ENCODE peak calls at places on chromosomes 4 and X, in eight cellular contexts. Y is upper lobe of left lung, F is HepG2, W is Panc1, C is HCT116, R is GM23338, D is K562, A is GM12878. I is an unnamed sample.

GRCh38 chrX:56969559-56969958 is 25.8 kb downstream of the SPIN3 start:
- ATAC-seq in Y (no peak), F (no peak), W (no peak), C (no peak), R (no peak), D (no peak), A (no peak), I (no peak)

GRCh38 chr4:1750381-1751154 is 29.2 kb downstream of the TACC3 start:
- ATAC-seq in Y (no peak), F (no peak), W (no peak), C (no peak), R (no peak), D (no peak), A (no peak), I (no peak)

GRCh38 chrX:121084903-121085611 is 37.6 kb downstream of the GLUD2 start:
- ATAC-seq in Y (no peak), F (peak; percentile 87), W (no peak), C (no peak), R (no peak), D (peak; percentile 90), A (no peak), I (no peak)

GRCh38 chr4:48698029-48698901 is 81.8 kb downstream of the FRYL start:
- ATAC-seq in Y (peak; percentile 51), F (peak; percentile 51), W (peak; percentile 74), C (peak; percentile 51), R (no peak), D (peak; percentile 91), A (no peak), I (peak; percentile 74)

GRCh38 chr4:151887151-151887815 is 126.5 kb upstream of the GATB start:
- ATAC-seq in Y (no peak), F (no peak), W (no peak), C (no peak), R (no peak), D (no peak), A (peak; percentile 82), I (no peak)

GRCh38 chr4:41160010-41160789 is 54.1 kb downstream of the APBB2 start:
- ATAC-seq in Y (no peak), F (no peak), W (peak; percentile 73), C (peak; percentile 82), R (peak; percentile 45), D (no peak), A (no peak), I (no peak)

GRCh38 chr4:1775731-1776500 is 17.2 kb upstream of the FGFR3 start:
- ATAC-seq in Y (no peak), F (peak; percentile 21), W (peak; percentile 37), C (no peak), R (no peak), D (no peak), A (peak; percentile 40), I (no peak)

GRCh38 chr4:38805530-38806145 is 1.0 kb upstream of the TLR1 start:
- ATAC-seq in Y (peak; percentile 70), F (no peak), W (peak; percentile 85), C (no peak), R (no peak), D (peak; percentile 77), A (peak; percentile 79), I (peak; percentile 55)

GRCh38 chr4:118759481-118759880 is 74.3 kb downstream of the METTL14 start:
- ATAC-seq in Y (no peak), F (no peak), W (no peak), C (no peak), R (no peak), D (no peak), A (no peak), I (no peak)

GRCh38 chr4:17309567-17310268 is 202.2 kb downstream of the QDPR start:
- ATAC-seq in Y (no peak), F (no peak), W (no peak), C (no peak), R (no peak), D (no peak), A (peak; percentile 53), I (no peak)

GRCh38 chr4:102629686-102630085 is 128.5 kb downstream of the NFKB1 start:
- ATAC-seq in Y (no peak), F (no peak), W (no peak), C (no peak), R (no peak), D (no peak), A (no peak), I (no peak)

GRCh38 chr4:48431401-48431800 is 51.7 kb upstream of the SLC10A4 start:
- ATAC-seq in Y (no peak), F (no peak), W (no peak), C (no peak), R (no peak), D (no peak), A (no peak), I (no peak)

GRCh38 chr4:6277139-6277802 is 7.6 kb downstream of the WFS1 start:
- ATAC-seq in Y (no peak), F (peak; percentile 44), W (no peak), C (no peak), R (no peak), D (no peak), A (no peak), I (peak; percentile 14)
- H3K4me1 ChIP-seq in Y (peaks cover 68% of the 10 kb centered on the region), F (peaks cover 76% of the 10 kb centered on the region), W (peaks cover 24% of the 10 kb centered on the region), C (peaks cover 23% of the 10 kb centered on the region), R (peaks cover 11% of the 10 kb centered on the region), D (peaks cover 5% of the 10 kb centered on the region), A (peaks cover 15% of the 10 kb centered on the region), I (peaks cover 100% of the 10 kb centered on the region)

GRCh38 chr4:184775854-184776555 is 42.1 kb upstream of the CENPU start:
- ATAC-seq in Y (no peak), F (no peak), W (no peak), C (no peak), R (no peak), D (no peak), A (no peak), I (no peak)
- TF ChIP-seq POLR2AphosphoS5 in Y (no peak), F (no peak), W (no peak), C (no peak), R (no peak), D (no peak), A (no peak), I (no peak)

GRCh38 chr4:88758264-88758663 is 60.6 kb upstream of the NAP1L5 start:
- ATAC-seq in Y (no peak), F (peak; percentile 11), W (no peak), C (no peak), R (peak; percentile 21), D (peak; percentile 84), A (no peak), I (no peak)
- H3K4me1 ChIP-seq in Y (no peaks in the 10 kb centered on the region), F (peaks cover 100% of the 10 kb centered on the region), W (no peaks in the 10 kb centered on the region), C (no peaks in the 10 kb centered on the region), R (peaks cover 24% of the 10 kb centered on the region), D (peaks cover 7% of the 10 kb centered on the region), A (no peaks in the 10 kb centered on the region), I (peaks cover 16% of the 10 kb centered on the region)

GRCh38 chr4:110193822-110194761 is 4.3 kb downstream of the ELOVL6 start:
- ATAC-seq in Y (peak; percentile 71), F (peak; percentile 61), W (no peak), C (peak; percentile 66), R (peak; percentile 11), D (peak; percentile 71), A (peak; percentile 74), I (peak; percentile 79)
- TF ChIP-seq POLR2AphosphoS5 in Y (no peak), F (peak; percentile 94), W (no peak), C (peak; percentile 94), R (peak; percentile 95), D (peak; percentile 97), A (peak; percentile 94), I (no peak)

GRCh38 chrX:40172980-40173661 is 75.4 kb upstream of the BCOR start:
- ATAC-seq in Y (no peak), F (peak; percentile 9), W (no peak), C (no peak), R (no peak), D (no peak), A (no peak), I (no peak)
- H3K4me1 ChIP-seq in Y (peaks cover 18% of the 10 kb centered on the region), F (peaks cover 70% of the 10 kb centered on the region), W (peaks cover 12% of the 10 kb centered on the region), C (peaks cover 34% of the 10 kb centered on the region), R (peaks cover 23% of the 10 kb centered on the region), D (peaks cover 76% of the 10 kb centered on the region), A (peaks cover 13% of the 10 kb centered on the region), I (peaks cover 48% of the 10 kb centered on the region)

GRCh38 chr4:185774076-185774731 is 37.8 kb downstream of the SORBS2 start:
- ATAC-seq in Y (no peak), F (peak; percentile 91), W (no peak), C (no peak), R (peak; percentile 49), D (no peak), A (peak; percentile 74), I (no peak)
- TF ChIP-seq POLR2AphosphoS5 in Y (no peak), F (no peak), W (no peak), C (no peak), R (no peak), D (no peak), A (no peak), I (no peak)

DNA sequence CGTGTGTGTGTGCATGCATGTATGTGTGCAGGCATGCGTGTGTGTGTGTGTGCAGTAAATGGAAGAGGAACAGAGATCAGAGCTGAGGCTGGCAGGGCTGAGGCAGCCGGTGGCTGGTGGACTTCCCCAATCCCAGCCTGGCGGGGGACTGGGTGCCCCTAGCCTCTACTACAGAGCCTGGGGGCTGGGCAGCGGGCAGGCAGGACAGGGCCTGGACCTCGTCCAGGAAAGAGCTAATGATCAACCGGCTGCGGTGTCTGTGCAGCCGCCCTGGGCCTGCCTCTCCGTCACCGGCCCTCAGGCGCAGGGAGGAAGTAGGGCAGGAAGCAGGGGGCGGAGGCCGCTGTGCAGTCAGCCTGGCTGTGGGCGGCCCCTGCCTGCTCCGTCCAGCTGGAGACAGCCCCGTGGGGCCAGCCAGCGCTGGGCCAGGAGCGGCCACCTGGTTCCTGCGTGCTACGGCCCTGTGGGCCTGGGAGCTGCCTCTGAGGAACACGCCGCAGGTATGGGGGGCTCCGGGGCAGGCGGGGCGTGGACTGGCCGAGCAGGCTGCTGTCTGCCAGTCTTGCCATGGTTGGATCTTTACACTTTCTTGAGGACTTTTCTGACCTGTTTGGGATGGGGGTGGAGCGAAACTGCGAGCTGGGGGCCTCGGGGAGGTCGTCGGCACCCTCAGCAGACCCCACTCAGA is at the start of gene SH3TC1:
- ATAC-seq in Y (peak; percentile 94), F (peak; percentile 89), W (peak; percentile 88), C (peak; percentile 97), R (peak; percentile 23), D (peak; percentile 86), A (peak; percentile 80), I (peak; percentile 90)
- H3K4me1 ChIP-seq in Y (peaks cover 41% of the 10 kb centered on the region), F (peaks cover 64% of the 10 kb centered on the region), W (peaks cover 12% of the 10 kb centered on the region), C (peaks cover 22% of the 10 kb centered on the region), R (no peaks in the 10 kb centered on the region), D (peaks cover 21% of the 10 kb centered on the region), A (peaks cover 44% of the 10 kb centered on the region), I (peaks cover 16% of the 10 kb centered on the region)

GRCh38 chr4:82614868-82615449 is 53.2 kb upstream of the TMEM150C start:
- ATAC-seq in Y (no peak), F (no peak), W (no peak), C (no peak), R (no peak), D (no peak), A (no peak), I (no peak)
- TF ChIP-seq POLR2AphosphoS5 in Y (no peak), F (no peak), W (no peak), C (no peak), R (no peak), D (no peak), A (no peak), I (no peak)

DNA sequence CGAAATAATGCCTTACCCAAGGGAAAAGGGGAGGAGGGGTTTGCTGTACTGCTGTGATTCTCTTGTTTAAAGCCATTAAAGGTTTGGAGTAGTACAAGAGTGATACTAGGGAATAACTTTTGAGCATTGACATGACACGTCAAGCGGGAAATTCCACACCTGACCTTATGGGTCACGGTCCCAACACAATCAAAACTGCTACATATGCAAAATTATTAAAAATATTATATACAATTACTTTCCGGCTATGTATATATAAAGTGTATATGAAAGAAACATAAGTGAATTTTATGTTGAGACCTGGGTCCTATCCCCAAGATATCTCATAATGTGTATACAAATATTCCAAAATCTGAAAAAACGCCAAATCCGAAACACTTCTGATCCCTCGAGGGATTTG is 21.0 kb downstream of the FNIP2 start:
- ATAC-seq in Y (no peak), F (no peak), W (no peak), C (no peak), R (no peak), D (no peak), A (no peak), I (no peak)
- H3K4me1 ChIP-seq in Y (peaks cover 32% of the 10 kb centered on the region), F (peaks cover 69% of the 10 kb centered on the region), W (peaks cover 40% of the 10 kb centered on the region), C (peaks cover 6% of the 10 kb centered on the region), R (no peaks in the 10 kb centered on the region), D (no peaks in the 10 kb centered on the region), A (no peaks in the 10 kb centered on the region), I (peaks cover 21% of the 10 kb centered on the region)